ENCODE peak calls at places on chromosomes 13 and 19, in ten cellular contexts. E, O, V, T, Z, U, A, N, D and L are unnamed samples.

GRCh38 chr13:95403349-95404140 is 102.3 kb upstream of the ABCC4 start:
- DNase-seq in E (peak; percentile 19), O (no peak), V (no peak), T (no peak), Z (no peak), U (no peak), A (peak; percentile 18), N (peak; percentile 83), D (no peak), L (no peak)

GRCh38 chr19:11291991-11292390 is 4.0 kb upstream of the TSPAN16 start:
- DNase-seq in E (no peak), O (no peak), V (no peak), T (no peak), Z (no peak), U (no peak), A (no peak), N (no peak), D (no peak), L (no peak)

GRCh38 chr19:55400281-55401087 is 7.1 kb downstream of the UBE2S start:
- DNase-seq in E (no peak), O (no peak), V (no peak), T (no peak), Z (no peak), U (no peak), A (no peak), N (no peak), D (no peak), L (no peak)

GRCh38 chr19:11446652-11447301 is 11.3 kb downstream of the PRKCSH start:
- DNase-seq in E (peak; percentile 38), O (peak; percentile 44), V (peak; percentile 32), T (peak; percentile 72), Z (peak; percentile 40), U (no peak), A (no peak), N (peak; percentile 80), D (peak; percentile 49), L (peak; percentile 56)

GRCh38 chr19:41531438-41532311 is 44.3 kb upstream of the CEACAM21 start:
- DNase-seq in E (peak; percentile 48), O (peak; percentile 34), V (peak; percentile 76), T (peak; percentile 89), Z (peak; percentile 85), U (peak; percentile 11), A (peak; percentile 78), N (no peak), D (peak; percentile 85), L (no peak)

GRCh38 chr13:95704510-95704909 is 27.6 kb downstream of the DNAJC3 start:
- DNase-seq in E (peak; percentile 13), O (peak; percentile 31), V (no peak), T (no peak), Z (peak; percentile 22), U (no peak), A (no peak), N (no peak), D (no peak), L (no peak)

GRCh38 chr19:13172335-13173128 is 22.3 kb downstream of the IER2 start:
- DNase-seq in E (peak; percentile 94), O (peak; percentile 95), V (peak; percentile 88), T (peak; percentile 49), Z (peak; percentile 91), U (peak; percentile 79), A (peak; percentile 63), N (no peak), D (peak; percentile 74), L (no peak)

GRCh38 chr13:97875911-97876310 is 77.6 kb upstream of the IPO5 start:
- DNase-seq in E (no peak), O (no peak), V (no peak), T (no peak), Z (no peak), U (no peak), A (no peak), N (no peak), D (no peak), L (no peak)

GRCh38 chr13:59367467-59367866 is 796.3 kb downstream of the DIAPH3 start:
- DNase-seq in E (no peak), O (no peak), V (no peak), T (no peak), Z (no peak), U (no peak), A (no peak), N (no peak), D (no peak), L (no peak)

GRCh38 chr13:21330126-21330861 is 128.8 kb downstream of the ZDHHC20 start:
- DNase-seq in E (no peak), O (no peak), V (no peak), T (peak; percentile 12), Z (no peak), U (no peak), A (no peak), N (no peak), D (no peak), L (no peak)

GRCh38 chr13:25927966-25928365 is 123.8 kb downstream of the SHISA2 start:
- DNase-seq in E (no peak), O (peak; percentile 60), V (no peak), T (no peak), Z (no peak), U (no peak), A (no peak), N (no peak), D (no peak), L (no peak)

GRCh38 chr13:28584873-28585317 is 74.0 kb upstream of the POMP start:
- DNase-seq in E (peak; percentile 81), O (peak; percentile 29), V (no peak), T (no peak), Z (no peak), U (peak; percentile 53), A (no peak), N (no peak), D (no peak), L (no peak)

GRCh38 chr13:50650936-50651638 is 192.4 kb downstream of the DLEU7 start:
- DNase-seq in E (peak; percentile 13), O (peak; percentile 40), V (no peak), T (peak; percentile 12), Z (no peak), U (no peak), A (no peak), N (no peak), D (no peak), L (no peak)

GRCh38 chr13:64540468-64540867 is 2689.7 kb downstream of the PCDH9 start:
- DNase-seq in E (no peak), O (no peak), V (no peak), T (no peak), Z (peak; percentile 24), U (no peak), A (no peak), N (no peak), D (no peak), L (no peak)

GRCh38 chr13:70339738-70340137 is 231.5 kb upstream of the KLHL1 start:
- DNase-seq in E (no peak), O (no peak), V (no peak), T (no peak), Z (peak; percentile 32), U (no peak), A (no peak), N (peak; percentile 48), D (no peak), L (no peak)

GRCh38 chr13:95002968-95003813 is 290.8 kb upstream of the SOX21 start:
- DNase-seq in E (no peak), O (peak; percentile 36), V (no peak), T (no peak), Z (no peak), U (no peak), A (no peak), N (peak; percentile 51), D (no peak), L (no peak)

GRCh38 chr13:52850396-52851152 is 2.1 kb upstream of the PCDH8 start:
- DNase-seq in E (peak; percentile 47), O (peak; percentile 65), V (peak; percentile 53), T (peak; percentile 35), Z (peak; percentile 46), U (no peak), A (peak; percentile 75), N (peak; percentile 91), D (peak; percentile 54), L (peak; percentile 55)

GRCh38 chr13:36163809-36164308 is 32.7 kb upstream of the DCLK1 start:
- DNase-seq in E (peak; percentile 70), O (peak; percentile 83), V (peak; percentile 64), T (no peak), Z (no peak), U (no peak), A (no peak), N (no peak), D (peak; percentile 84), L (no peak)

GRCh38 chr13:111897178-111897845 is 169.6 kb upstream of the SOX1 start:
- DNase-seq in E (no peak), O (no peak), V (no peak), T (no peak), Z (no peak), U (no peak), A (no peak), N (peak; percentile 42), D (no peak), L (no peak)

GRCh38 chr13:59750860-59751259 is 412.9 kb downstream of the DIAPH3 start:
- DNase-seq in E (no peak), O (peak; percentile 78), V (no peak), T (no peak), Z (no peak), U (peak; percentile 47), A (no peak), N (peak; percentile 74), D (no peak), L (peak; percentile 45)